ENCODE peak calls at places on chromosomes 11 and 22, in six cellular contexts. W is upper lobe of right lung; O is CD8-positive, alpha-beta memory T cell; G is uterus; X is mammary epithelial cell; P is neuronal stem cell. C is an unnamed sample. For H3K27me3 and H3K36me3, the result is how much of the 10 kb centered on the place peaks cover.

GRCh38 chr22:44613196-44613595 is 88.8 kb upstream of the PRR5 start:
- DNase-seq in W (no peak), O (no peak), G (no peak), X (no peak), P (no peak), C (no peak)

GRCh38 chr11:116690623-116691022 is 82.2 kb downstream of the BUD13 start:
- DNase-seq in W (no peak), O (no peak), G (no peak), X (no peak), P (no peak), C (no peak)

GRCh38 chr11:48172818-48173609 is 43.6 kb upstream of the OR4B1 start:
- DNase-seq in W (peak), O (peak), G (peak), X (peak), P (peak), C (peak)

GRCh38 chr11:15815246-15816209 is 540.8 kb downstream of the SOX6 start:
- DNase-seq in W (no peak), O (no peak), G (no peak), X (peak), P (no peak), C (no peak)

GRCh38 chr22:24982301-24983056 is 30.0 kb downstream of the KIAA1671 start:
- DNase-seq in W (no peak), O (no peak), G (no peak), X (no peak), P (no peak), C (no peak)

GRCh38 chr22:30606455-30607299 is at the start of gene TCN2:
- DNase-seq in W (peak), O (no peak), G (peak), X (peak), P (peak), C (peak)

GRCh38 chr11:79242616-79243015 is 198.2 kb downstream of the TENM4 start:
- DNase-seq in W (no peak), O (no peak), G (no peak), X (no peak), P (no peak), C (no peak)

GRCh38 chr11:102534261-102534872 is 3.8 kb upstream of the MMP7 start:
- DNase-seq in W (no peak), O (no peak), G (no peak), X (no peak), P (no peak), C (no peak)

GRCh38 chr11:14974723-14975587 is 2.8 kb upstream of the CALCA start:
- DNase-seq in W (peak), O (peak), G (no peak), X (peak), P (peak), C (peak)

GRCh38 chr11:63547076-63547475 is 10.5 kb downstream of the PLAAT4 start:
- DNase-seq in W (no peak), O (no peak), G (no peak), X (no peak), P (no peak), C (no peak)

GRCh38 chr11:69157156-69157821 is 1.6 kb downstream of the SMIM38 start:
- DNase-seq in W (peak), O (no peak), G (peak), X (peak), P (peak), C (no peak)

GRCh38 chr11:84261707-84262106 is 975.5 kb upstream of the CCDC90B start:
- DNase-seq in W (no peak), O (no peak), G (no peak), X (no peak), P (no peak), C (no peak)

GRCh38 chr11:117210620-117211019 is 11.4 kb downstream of the TAGLN start:
- DNase-seq in W (no peak), O (no peak), G (no peak), X (no peak), P (no peak), C (no peak)

GRCh38 chr11:112963368-112963955 is 2.2 kb downstream of the NCAM1 start:
- DNase-seq in W (peak), O (no peak), G (peak), X (no peak), P (peak), C (peak)

GRCh38 chr11:63017306-63017974 is 1.8 kb upstream of the SLC22A8 start:
- DNase-seq in W (no peak), O (no peak), G (no peak), X (no peak), P (no peak), C (no peak)

GRCh38 chr22:17808688-17809403 is 34.6 kb upstream of the BID start:
- DNase-seq in W (no peak), O (no peak), G (no peak), X (no peak), P (no peak), C (no peak)

GRCh38 chr22:44311855-44312170 is 938 bp downstream of the SHISAL1 start:
- DNase-seq in W (no peak), O (no peak), G (no peak), X (peak), P (no peak), C (no peak)

GRCh38 chr11:15006139-15006759 is 34.1 kb upstream of the CALCA start:
- DNase-seq in W (no peak), O (peak), G (no peak), X (peak), P (no peak), C (no peak)

GRCh38 chr11:44725016-44725651 is 1.6 kb upstream of the TSPAN18 start:
- DNase-seq in W (no peak), O (no peak), G (no peak), X (no peak), P (no peak), C (no peak)

GRCh38 chr11:35340715-35341114 is 78.6 kb downstream of the SLC1A2 start:
- DNase-seq in W (no peak), O (no peak), G (no peak), X (no peak), P (no peak), C (no peak)

GRCh38 chr11:113859665-113860064 is 15.7 kb downstream of the USP28 start:
- DNase-seq in W (no peak), O (peak), G (no peak), X (peak), P (no peak), C (no peak)

GRCh38 chr22:49746065-49746464 is 81.6 kb downstream of the BRD1 start:
- DNase-seq in W (no peak), O (no peak), G (no peak), X (no peak), P (no peak), C (no peak)

GRCh38 chr11:46920709-46921108 is 2.4 kb upstream of the LRP4 start:
- DNase-seq in W (no peak), O (no peak), G (peak), X (peak), P (no peak), C (no peak)

GRCh38 chr11:84396521-84396920 is 1110.4 kb upstream of the CCDC90B start:
- DNase-seq in W (no peak), O (no peak), G (no peak), X (no peak), P (no peak), C (no peak)

GRCh38 chr11:69558519-69558941 is 77.1 kb downstream of the LINC01488 start:
- DNase-seq in W (no peak), O (peak), G (no peak), X (no peak), P (no peak), C (peak)

GRCh38 chr11:110092577-110093406 is at the start of gene ZC3H12C:
- DNase-seq in W (peak), O (no peak), G (peak), X (peak), P (peak), C (peak)

GRCh38 chr11:3022300-3022967 is 30.3 kb upstream of the NAP1L4 start:
- DNase-seq in W (no peak), O (no peak), G (no peak), X (peak), P (no peak), C (no peak)

GRCh38 chr22:21642584-21643448 is 714 bp downstream of the SDF2L1 start:
- DNase-seq in W (peak), O (peak), G (no peak), X (peak), P (no peak), C (peak)

GRCh38 chr22:39098026-39098425 is 982 bp downstream of the APOBEC3H start:
- DNase-seq in W (no peak), O (no peak), G (no peak), X (no peak), P (no peak), C (no peak)

GRCh38 chr11:12680940-12681258 is 6.7 kb downstream of the TEAD1 start:
- DNase-seq in W (no peak), O (no peak), G (no peak), X (no peak), P (no peak), C (no peak)

GRCh38 chr11:67420646-67421420 is 5.4 kb downstream of the CARNS1 start:
- DNase-seq in W (peak), O (peak), G (peak), X (peak), P (peak), C (peak)

GRCh38 chr11:20661850-20662249 is 7.5 kb upstream of the NELL1 start:
- DNase-seq in W (no peak), O (no peak), G (no peak), X (no peak), P (no peak), C (no peak)

GRCh38 chr11:995058-995751 is 41.3 kb downstream of the MUC6 start:
- DNase-seq in W (no peak), O (no peak), G (no peak), X (no peak), P (no peak), C (no peak)

GRCh38 chr22:26302726-26303125 is 126.3 kb upstream of the ASPHD2 start:
- DNase-seq in W (no peak), O (no peak), G (no peak), X (no peak), P (no peak), C (no peak)

GRCh38 chr22:26310616-26311015 is 118.4 kb upstream of the ASPHD2 start:
- DNase-seq in W (no peak), O (no peak), G (no peak), X (no peak), P (no peak), C (no peak)

GRCh38 chr22:26308467-26308866 is 120.6 kb upstream of the ASPHD2 start:
- DNase-seq in W (no peak), O (no peak), G (no peak), X (no peak), P (no peak), C (no peak)

GRCh38 chr22:26303475-26303874 is 125.6 kb upstream of the ASPHD2 start:
- DNase-seq in W (no peak), O (no peak), G (no peak), X (no peak), P (no peak), C (no peak)

GRCh38 chr22:26304730-26305129 is 124.3 kb upstream of the ASPHD2 start:
- DNase-seq in W (no peak), O (no peak), G (no peak), X (no peak), P (no peak), C (no peak)
- H3K27me3 ChIP-seq in W (under half), O (under half), G (under half), X (under half), P (under half), C (under half)

GRCh38 chr22:43147821-43148220 is 3.5 kb upstream of the TSPO start:
- DNase-seq in W (peak), O (no peak), G (no peak), X (no peak), P (no peak), C (no peak)
- H3K36me3 ChIP-seq in W (under half), O (under half), G (under half), X (under half), P (under half), C (under half)

DNA sequence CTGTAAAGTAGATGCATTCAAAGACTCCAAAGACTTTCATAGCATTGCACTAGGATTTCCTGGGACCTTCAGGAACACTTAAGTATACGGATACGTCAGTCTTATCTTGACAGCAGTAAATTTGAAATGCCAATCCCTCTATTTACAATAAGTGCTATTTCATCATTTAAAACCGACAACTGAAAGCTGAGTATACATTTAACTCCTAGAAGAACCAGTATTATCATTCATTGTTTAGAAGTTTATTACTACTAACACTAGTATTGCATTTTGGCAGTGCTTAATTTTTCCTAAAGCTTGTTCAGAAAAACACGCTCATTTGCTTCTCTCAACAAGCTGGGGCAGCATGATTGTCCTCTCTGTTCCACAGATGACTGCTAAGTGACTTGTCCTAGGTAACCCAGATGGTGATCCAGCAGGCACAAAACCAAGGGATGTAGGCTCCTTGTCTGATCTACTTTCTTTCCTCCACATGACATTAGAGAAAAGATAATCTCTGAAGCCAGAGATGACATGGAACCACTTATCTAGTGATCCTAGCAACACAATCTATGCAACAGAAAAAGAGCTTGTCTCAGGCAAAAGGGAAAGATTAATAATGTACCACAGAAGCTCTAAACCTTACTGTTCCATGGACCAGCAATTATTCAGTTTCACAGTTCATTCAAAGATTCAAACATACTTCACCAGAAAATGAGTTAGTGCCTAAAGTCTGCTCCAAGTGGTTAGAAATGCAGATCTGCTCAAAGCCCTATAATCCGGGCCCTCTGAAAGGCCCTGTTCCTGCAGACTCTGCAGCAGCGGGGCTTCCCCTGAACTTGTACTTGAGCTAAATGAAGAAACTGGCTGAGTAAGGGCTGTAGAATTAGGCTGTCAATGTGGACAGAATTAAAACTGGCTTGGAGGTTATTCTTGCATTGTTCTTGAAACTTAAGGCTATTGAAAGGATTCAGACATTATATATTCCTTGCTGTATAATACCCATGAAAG is 5.2 kb downstream of the MAML2 start:
- DNase-seq in W (no peak), O (no peak), G (no peak), X (no peak), P (no peak), C (peak)
- H3K4me3 ChIP-seq in W (peak), O (peak), G (no peak), X (no peak), P (no peak), C (no peak)

DNA sequence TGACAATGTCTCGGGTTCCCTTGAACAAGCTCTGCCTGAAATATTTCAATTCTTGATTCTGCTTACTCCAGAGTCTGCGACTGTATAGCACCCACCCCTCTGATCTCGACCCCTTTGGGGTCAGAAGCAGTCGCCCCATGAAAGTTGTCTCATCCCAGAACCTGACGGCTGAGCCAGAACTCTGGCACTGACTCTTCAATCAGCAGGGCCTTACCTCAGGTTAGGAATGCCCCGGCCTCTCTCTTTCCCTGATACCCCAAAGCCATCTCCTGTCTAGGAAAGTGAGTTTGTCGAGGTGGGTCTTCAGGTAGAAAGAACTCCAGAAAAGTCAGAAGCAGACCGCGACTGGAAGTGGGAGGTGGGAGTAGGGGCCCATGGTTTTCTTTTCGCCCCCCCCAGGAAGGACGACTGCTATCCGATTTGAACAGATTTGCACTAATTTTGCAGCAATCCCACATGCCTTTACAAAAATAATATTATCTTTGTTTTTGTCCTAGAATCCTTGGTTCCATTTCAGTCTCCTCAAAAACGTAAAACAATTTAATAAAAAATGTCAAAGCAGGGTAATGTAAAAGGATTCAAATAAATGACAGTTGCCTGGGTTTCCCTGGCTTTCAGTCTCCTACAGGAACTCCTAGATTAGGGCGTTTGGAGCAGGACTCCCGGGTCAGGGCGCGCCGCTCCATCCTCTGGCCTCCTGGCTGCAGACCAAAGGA is 898 bp upstream of the ROBO3 start:
- DNase-seq in W (no peak), O (no peak), G (no peak), X (no peak), P (no peak), C (no peak)
- H3K27me3 ChIP-seq in W (half or more), O (half or more), G (under half), X (half or more), P (under half), C (under half)

GRCh38 chr11:57742087-57742452 is 779 bp downstream of the SELENOH start:
- DNase-seq in W (no peak), O (no peak), G (no peak), X (no peak), P (no peak), C (no peak)

GRCh38 chr11:57746920-57747319 is 4.7 kb downstream of the BTBD18 start:
- DNase-seq in W (no peak), O (no peak), G (no peak), X (no peak), P (no peak), C (no peak)

GRCh38 chr11:57744386-57744785 is 3.1 kb downstream of the SELENOH start:
- DNase-seq in W (no peak), O (no peak), G (no peak), X (no peak), P (no peak), C (no peak)

GRCh38 chr11:57745206-57745605 is 3.9 kb downstream of the SELENOH start:
- DNase-seq in W (no peak), O (no peak), G (no peak), X (no peak), P (no peak), C (no peak)

DNA sequence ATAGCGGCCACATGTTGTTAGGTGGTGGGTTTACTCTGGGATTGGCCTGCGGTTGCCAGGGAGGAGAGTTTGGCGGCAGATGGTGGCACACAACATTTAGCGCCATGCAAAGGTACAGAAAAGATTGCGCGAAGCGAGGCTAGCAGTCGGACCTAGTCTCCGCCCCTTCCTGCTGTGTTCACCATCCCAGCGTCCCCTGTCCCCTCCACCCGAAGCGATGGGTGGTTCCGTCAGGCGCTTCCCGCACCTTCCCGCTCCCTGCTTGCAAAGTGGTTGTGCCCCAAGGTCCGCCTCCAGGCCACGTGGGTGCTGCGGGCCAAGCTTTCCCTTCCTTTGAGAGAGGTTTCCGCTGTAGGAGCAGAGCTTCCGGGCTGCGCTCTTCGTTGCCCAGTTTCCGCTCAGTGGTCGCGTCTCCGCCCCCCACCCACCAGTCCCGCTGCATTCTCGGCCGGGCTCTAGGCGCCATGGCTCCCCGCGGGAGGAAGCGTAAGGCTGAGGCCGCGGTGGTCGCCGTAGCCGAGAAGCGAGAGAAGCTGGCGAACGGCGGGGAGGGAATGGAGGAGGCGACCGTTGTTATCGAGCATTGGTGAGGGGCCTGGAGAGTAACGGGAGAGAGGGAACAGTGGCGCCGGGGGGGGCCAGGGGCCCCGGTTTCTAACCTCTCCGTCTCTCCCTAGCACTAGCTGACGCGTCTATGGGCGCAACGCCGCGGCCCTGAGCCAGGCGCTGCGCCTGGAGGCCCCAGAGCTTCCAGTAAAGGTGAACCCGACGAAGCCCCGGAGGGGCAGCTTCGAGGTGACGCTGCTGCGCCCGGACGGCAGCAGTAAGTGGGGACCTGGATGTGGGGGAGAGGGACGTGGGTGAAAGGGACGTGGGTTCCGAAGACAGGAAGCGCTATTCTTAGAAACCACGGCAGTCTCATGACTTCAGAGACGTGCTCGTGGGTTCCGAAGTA is at the start of gene SELENOH:
- DNase-seq in W (peak), O (peak), G (peak), X (peak), P (peak), C (peak)
- H3K36me3 ChIP-seq in W (half or more), O (under half), G (under half), X (under half), P (half or more), C (under half)

GRCh38 chr22:35066768-35067167 is 810 bp downstream of the ISX start:
- DNase-seq in W (no peak), O (no peak), G (no peak), X (no peak), P (no peak), C (peak)
- H3K4me3 ChIP-seq in W (no peak), O (no peak), G (no peak), X (no peak), P (no peak), C (no peak)

DNA sequence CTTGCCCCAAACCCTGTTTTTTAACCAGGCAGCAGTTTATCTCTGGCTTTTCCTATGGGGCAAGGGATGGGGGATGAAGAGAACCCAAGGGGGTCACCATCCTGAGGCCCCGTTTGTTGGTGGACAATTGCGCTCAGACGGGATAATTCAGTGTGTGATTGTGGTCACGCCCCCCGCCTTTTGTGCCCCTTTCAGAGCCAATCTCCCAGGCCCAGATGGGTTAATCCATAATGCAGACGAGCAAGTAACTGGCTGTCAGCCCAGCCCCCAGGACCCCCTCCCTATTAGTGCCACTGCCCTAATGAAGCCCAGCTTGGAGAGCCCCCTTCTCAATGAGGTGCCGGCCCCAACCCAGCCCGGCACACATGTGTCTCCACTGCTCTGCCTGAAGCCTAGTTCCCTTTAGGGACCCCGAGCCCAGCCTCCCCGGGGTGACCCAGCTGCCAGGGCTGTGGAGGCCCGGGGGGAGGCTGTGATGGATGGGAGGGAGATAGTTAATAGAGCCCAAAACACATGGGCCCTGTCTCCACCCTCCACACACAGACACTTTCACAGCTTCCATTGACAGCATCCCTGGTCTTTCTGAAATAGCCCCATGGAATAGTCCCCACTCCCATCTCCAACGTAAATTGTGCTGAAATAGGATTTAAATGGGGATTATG is 19.0 kb upstream of the ROBO3 start:
- DNase-seq in W (no peak), O (no peak), G (no peak), X (no peak), P (no peak), C (no peak)
- H3K27me3 ChIP-seq in W (half or more), O (half or more), G (under half), X (under half), P (under half), C (under half)